ENCODE peak calls at places on chromosomes 2 and 18, in seven cellular contexts. One of them, this sample, is unnamed.

GRCh38 chr2:168603439-168603961 is 147.4 kb downstream of the CERS6 start:
- DNase-seq in H1: no peak
- DNase-seq in K562: no peak
- DNase-seq in HepG2: no peak
- DNase-seq in GM12878: no peak
- DNase-seq in HCT116: no peak
- DNase-seq in SK-N-SH: no peak
- DNase-seq in this sample: no peak

GRCh38 chr2:189092936-189093335 is 86.6 kb downstream of the COL5A2 start:
- DNase-seq in SK-N-SH: no peak
- DNase-seq in GM12878: no peak
- DNase-seq in HCT116: no peak
- DNase-seq in H1: no peak
- DNase-seq in K562: no peak
- DNase-seq in HepG2: no peak
- DNase-seq in this sample: no peak

GRCh38 chr2:240566203-240567136 is 1.8 kb upstream of the RNPEPL1 start:
- DNase-seq in K562: peak
- DNase-seq in HepG2: peak
- DNase-seq in GM12878: peak
- DNase-seq in H1: no peak
- DNase-seq in HCT116: peak
- DNase-seq in SK-N-SH: peak
- DNase-seq in this sample: peak

GRCh38 chr2:121489284-121489683 is 41.4 kb upstream of the RNU4ATAC start:
- DNase-seq in HCT116: no peak
- DNase-seq in HepG2: peak
- DNase-seq in K562: no peak
- DNase-seq in H1: no peak
- DNase-seq in GM12878: peak
- DNase-seq in SK-N-SH: no peak
- DNase-seq in this sample: peak

GRCh38 chr2:216857131-216857550 is 2.7 kb downstream of the TNP1 start:
- DNase-seq in GM12878: no peak
- DNase-seq in H1: no peak
- DNase-seq in HepG2: no peak
- DNase-seq in HCT116: no peak
- DNase-seq in SK-N-SH: no peak
- DNase-seq in K562: no peak
- DNase-seq in this sample: peak

GRCh38 chr2:147847746-147848391 is 3.0 kb downstream of the ACVR2A start:
- DNase-seq in HCT116: no peak
- DNase-seq in SK-N-SH: no peak
- DNase-seq in H1: no peak
- DNase-seq in HepG2: no peak
- DNase-seq in GM12878: no peak
- DNase-seq in K562: no peak
- DNase-seq in this sample: no peak

GRCh38 chr18:74221081-74221480 is 70.7 kb downstream of the CYB5A start:
- DNase-seq in HCT116: no peak
- DNase-seq in H1: no peak
- DNase-seq in GM12878: no peak
- DNase-seq in HepG2: no peak
- DNase-seq in K562: no peak
- DNase-seq in SK-N-SH: no peak
- DNase-seq in this sample: no peak

GRCh38 chr18:33746261-33746660 is 168.2 kb downstream of the ASXL3 start:
- DNase-seq in H1: no peak
- DNase-seq in SK-N-SH: no peak
- DNase-seq in K562: no peak
- DNase-seq in HCT116: no peak
- DNase-seq in GM12878: no peak
- DNase-seq in HepG2: no peak
- DNase-seq in this sample: no peak

GRCh38 chr2:57962861-57963260 is 83.7 kb upstream of the VRK2 start:
- DNase-seq in GM12878: no peak
- DNase-seq in K562: peak
- DNase-seq in H1: no peak
- DNase-seq in HCT116: no peak
- DNase-seq in SK-N-SH: no peak
- DNase-seq in HepG2: no peak
- DNase-seq in this sample: no peak

GRCh38 chr18:79919089-79919488 is 32.4 kb downstream of the SLC66A2 start:
- DNase-seq in GM12878: no peak
- DNase-seq in K562: no peak
- DNase-seq in SK-N-SH: no peak
- DNase-seq in HepG2: no peak
- DNase-seq in HCT116: no peak
- DNase-seq in H1: no peak
- DNase-seq in this sample: no peak

DNA sequence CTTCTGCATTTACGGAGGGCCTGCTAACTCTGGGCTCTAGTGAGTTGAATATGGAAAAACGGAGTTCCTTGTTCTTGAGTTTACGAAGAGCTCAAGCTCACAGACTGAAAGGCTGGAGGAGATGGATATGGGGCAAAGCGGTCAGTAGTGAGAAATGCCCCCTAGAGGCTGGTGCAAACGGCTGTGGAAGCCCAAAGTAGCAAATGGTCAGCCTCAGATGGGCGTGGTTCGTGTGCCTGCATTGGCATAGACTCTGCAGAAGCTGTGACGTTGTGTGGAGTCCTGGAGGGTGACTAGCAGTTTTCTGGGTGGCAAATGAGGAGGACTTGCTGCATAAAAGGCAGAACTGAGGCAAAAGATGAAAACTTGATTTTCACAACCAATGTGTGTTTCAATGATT is 93.6 kb upstream of the TWIST2 start:
- DNase-seq in HepG2: no peak
- DNase-seq in K562: peak
- DNase-seq in GM12878: no peak
- DNase-seq in HCT116: peak
- DNase-seq in SK-N-SH: no peak
- DNase-seq in H1: no peak
- DNase-seq in this sample: no peak
- TF ChIP-seq JUND in HepG2: no peak
- TF ChIP-seq JUND in K562: no peak
- TF ChIP-seq JUND in GM12878: no peak
- TF ChIP-seq JUND in HCT116: no peak
- TF ChIP-seq JUND in SK-N-SH: no peak
- TF ChIP-seq JUND in H1: no peak
- TF ChIP-seq JUND in this sample: no peak

GRCh38 chr2:117834992-117835391 is 20.5 kb downstream of the DDX18 start:
- DNase-seq in K562: no peak
- DNase-seq in SK-N-SH: peak
- DNase-seq in HepG2: no peak
- DNase-seq in HCT116: no peak
- DNase-seq in H1: no peak
- DNase-seq in GM12878: no peak
- DNase-seq in this sample: no peak

GRCh38 chr2:117835990-117836760 is 21.7 kb downstream of the DDX18 start:
- DNase-seq in HepG2: peak
- DNase-seq in H1: no peak
- DNase-seq in HCT116: no peak
- DNase-seq in GM12878: no peak
- DNase-seq in SK-N-SH: peak
- DNase-seq in K562: peak
- DNase-seq in this sample: peak

GRCh38 chr2:117832332-117832731 is 17.8 kb downstream of the DDX18 start:
- DNase-seq in HCT116: no peak
- DNase-seq in HepG2: no peak
- DNase-seq in H1: no peak
- DNase-seq in GM12878: no peak
- DNase-seq in SK-N-SH: no peak
- DNase-seq in K562: no peak
- DNase-seq in this sample: no peak

GRCh38 chr2:117833911-117834310 is 19.4 kb downstream of the DDX18 start:
- DNase-seq in H1: no peak
- DNase-seq in K562: no peak
- DNase-seq in SK-N-SH: no peak
- DNase-seq in HCT116: no peak
- DNase-seq in GM12878: no peak
- DNase-seq in HepG2: no peak
- DNase-seq in this sample: no peak

DNA sequence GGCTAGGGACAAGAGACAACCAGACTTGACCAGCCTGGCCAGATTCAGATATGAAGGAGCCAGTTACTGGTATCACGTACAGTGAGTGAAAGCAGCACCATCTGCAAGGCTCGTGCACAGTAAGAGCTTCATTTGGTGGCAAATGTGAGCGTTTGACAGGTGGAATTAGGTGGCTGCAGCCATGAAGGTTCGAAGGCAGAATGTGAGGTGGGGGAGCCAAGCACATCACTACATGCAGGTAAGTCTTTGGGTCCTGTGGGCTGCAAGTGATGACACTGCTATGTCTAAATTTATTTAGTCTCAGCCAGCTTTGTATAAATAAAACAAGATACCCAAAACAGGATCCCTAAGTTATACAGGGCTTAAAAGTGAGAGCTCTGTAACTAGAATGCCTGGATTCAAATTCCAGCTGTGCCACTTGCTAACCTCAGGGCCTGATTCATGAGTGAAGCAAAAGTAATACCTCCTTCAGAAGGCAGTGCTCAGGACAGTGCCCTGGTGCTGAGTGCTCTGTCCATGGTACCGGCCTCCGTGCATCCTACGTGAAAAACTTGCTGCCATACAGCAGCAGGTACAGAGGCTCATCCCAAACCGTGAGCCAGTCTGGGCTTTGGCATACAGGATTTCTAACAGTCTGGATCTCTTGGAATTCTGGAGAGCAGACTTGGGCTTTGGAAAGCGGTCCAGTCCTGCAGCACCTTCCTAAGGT is 18.6 kb downstream of the DDX18 start:
- DNase-seq in SK-N-SH: no peak
- DNase-seq in GM12878: no peak
- DNase-seq in H1: no peak
- DNase-seq in K562: no peak
- DNase-seq in HepG2: no peak
- DNase-seq in HCT116: no peak
- DNase-seq in this sample: peak
- TF ChIP-seq JUND in SK-N-SH: no peak
- TF ChIP-seq JUND in GM12878: no peak
- TF ChIP-seq JUND in H1: no peak
- TF ChIP-seq JUND in K562: no peak
- TF ChIP-seq JUND in HepG2: no peak
- TF ChIP-seq JUND in HCT116: no peak
- TF ChIP-seq JUND in this sample: no peak

GRCh38 chr18:78297048-78297447 is 682.6 kb upstream of the SALL3 start:
- DNase-seq in HCT116: no peak
- DNase-seq in HepG2: no peak
- DNase-seq in H1: no peak
- DNase-seq in SK-N-SH: no peak
- DNase-seq in GM12878: no peak
- DNase-seq in K562: no peak
- DNase-seq in this sample: no peak

GRCh38 chr18:78296152-78296551 is 683.5 kb upstream of the SALL3 start:
- DNase-seq in HepG2: no peak
- DNase-seq in GM12878: no peak
- DNase-seq in HCT116: no peak
- DNase-seq in SK-N-SH: no peak
- DNase-seq in K562: no peak
- DNase-seq in H1: no peak
- DNase-seq in this sample: no peak

GRCh38 chr18:78293516-78293915 is 686.1 kb upstream of the SALL3 start:
- DNase-seq in H1: no peak
- DNase-seq in K562: no peak
- DNase-seq in SK-N-SH: no peak
- DNase-seq in HCT116: no peak
- DNase-seq in HepG2: no peak
- DNase-seq in GM12878: no peak
- DNase-seq in this sample: no peak

GRCh38 chr18:78293940-78294401 is 685.6 kb upstream of the SALL3 start:
- DNase-seq in GM12878: no peak
- DNase-seq in H1: no peak
- DNase-seq in HCT116: no peak
- DNase-seq in K562: no peak
- DNase-seq in SK-N-SH: no peak
- DNase-seq in HepG2: no peak
- DNase-seq in this sample: no peak

DNA sequence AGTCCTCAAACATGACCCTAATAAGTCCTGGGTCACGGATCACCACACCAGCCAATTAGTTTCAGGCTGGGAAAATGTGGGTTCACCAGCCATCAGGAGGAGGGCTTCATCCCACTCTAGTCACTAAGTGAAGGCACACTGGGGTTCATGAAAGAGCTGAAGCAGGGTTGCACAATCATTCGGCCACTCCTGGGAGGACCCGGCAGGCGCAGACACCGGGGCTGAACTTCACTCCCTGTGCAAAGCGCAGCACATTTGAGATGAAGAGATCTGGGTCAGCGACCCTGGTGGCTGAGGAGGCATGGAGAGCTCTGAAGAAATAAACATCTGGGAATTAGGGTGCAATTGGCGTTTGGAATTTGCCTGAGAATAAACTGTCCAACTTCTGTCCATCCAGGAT is 684.3 kb upstream of the SALL3 start:
- DNase-seq in GM12878: no peak
- DNase-seq in SK-N-SH: no peak
- DNase-seq in K562: no peak
- DNase-seq in HepG2: no peak
- DNase-seq in HCT116: no peak
- DNase-seq in H1: no peak
- DNase-seq in this sample: no peak
- TF ChIP-seq JUND in GM12878: no peak
- TF ChIP-seq JUND in SK-N-SH: no peak
- TF ChIP-seq JUND in K562: no peak
- TF ChIP-seq JUND in HepG2: no peak
- TF ChIP-seq JUND in HCT116: no peak
- TF ChIP-seq JUND in H1: no peak
- TF ChIP-seq JUND in this sample: no peak

DNA sequence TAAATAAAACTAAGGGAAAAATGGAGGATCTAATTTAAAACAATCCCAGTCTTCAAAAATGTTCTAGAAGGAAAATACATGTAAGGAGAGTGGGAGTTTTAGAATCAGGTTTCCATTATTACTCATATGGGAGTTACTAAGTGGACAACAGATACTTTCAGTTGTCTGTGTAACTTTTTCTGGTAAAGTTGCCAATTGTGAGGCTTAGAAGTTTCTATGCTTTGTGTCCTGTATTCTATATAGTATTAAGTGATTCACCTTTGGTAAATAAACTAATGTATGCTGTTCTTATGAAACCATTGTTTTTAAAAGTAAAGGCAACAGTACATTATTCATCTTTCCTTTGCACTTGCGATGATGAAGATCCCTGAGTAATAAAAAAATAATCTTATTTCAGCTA is 274.9 kb downstream of the NR4A2 start:
- DNase-seq in GM12878: no peak
- DNase-seq in HepG2: no peak
- DNase-seq in HCT116: no peak
- DNase-seq in H1: no peak
- DNase-seq in K562: no peak
- DNase-seq in SK-N-SH: no peak
- DNase-seq in this sample: no peak
- TF ChIP-seq JUND in GM12878: no peak
- TF ChIP-seq JUND in HepG2: no peak
- TF ChIP-seq JUND in HCT116: no peak
- TF ChIP-seq JUND in H1: no peak
- TF ChIP-seq JUND in K562: no peak
- TF ChIP-seq JUND in SK-N-SH: no peak
- TF ChIP-seq JUND in this sample: no peak

DNA sequence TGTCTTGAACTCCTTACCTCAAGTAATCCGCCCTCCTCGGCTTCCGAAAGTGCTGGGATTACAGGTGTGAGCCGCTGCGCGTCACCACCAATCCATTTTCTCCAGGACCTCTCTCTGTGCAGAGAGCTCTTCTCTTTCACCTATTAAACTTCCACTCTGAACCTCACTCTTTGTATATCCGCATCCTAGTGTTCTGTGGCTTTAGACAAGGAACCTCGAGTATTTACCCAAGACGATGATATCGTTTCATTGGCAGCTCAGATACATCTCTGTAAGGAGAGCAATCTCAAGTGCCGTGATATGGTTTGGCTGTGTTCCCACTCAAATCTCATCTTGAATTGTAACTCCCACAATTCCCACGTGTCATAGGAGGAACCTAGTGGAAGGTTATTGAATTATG is 15.1 kb upstream of the WDR33 start:
- DNase-seq in GM12878: no peak
- DNase-seq in H1: no peak
- DNase-seq in SK-N-SH: no peak
- DNase-seq in HCT116: no peak
- DNase-seq in K562: no peak
- DNase-seq in HepG2: no peak
- DNase-seq in this sample: no peak
- TF ChIP-seq JUND in GM12878: no peak
- TF ChIP-seq JUND in H1: no peak
- TF ChIP-seq JUND in SK-N-SH: no peak
- TF ChIP-seq JUND in HCT116: no peak
- TF ChIP-seq JUND in K562: no peak
- TF ChIP-seq JUND in HepG2: no peak
- TF ChIP-seq JUND in this sample: no peak